ENCODE peak calls at places on chromosomes 7 and 10, in four cellular contexts. G, M, X and A are unnamed samples.

GRCh38 chr7:30226593-30227268 is 57.7 kb upstream of the ZNRF2 start:
- DNase-seq in G (no peak), M (no peak), X (peak; percentile 62), A (peak; percentile 39)

GRCh38 chr7:83930262-83930661 is 264.3 kb downstream of the SEMA3A start:
- DNase-seq in G (no peak), M (no peak), X (no peak), A (no peak)

GRCh38 chr7:107538001-107538400 is 25.7 kb downstream of the COG5 start:
- DNase-seq in G (no peak), M (no peak), X (no peak), A (no peak)

GRCh38 chr10:103278424-103278823 is 1.5 kb downstream of the INA start:
- DNase-seq in G (no peak), M (no peak), X (no peak), A (no peak)

GRCh38 chr7:43648725-43649406 is 66.0 kb downstream of the STK17A start:
- DNase-seq in G (no peak), M (no peak), X (no peak), A (no peak)

GRCh38 chr10:99966306-99966705 is 43.4 kb downstream of the DNMBP start:
- DNase-seq in G (no peak), M (no peak), X (no peak), A (no peak)

GRCh38 chr10:72567884-72568283 is 58.0 kb downstream of the MICU1 start:
- DNase-seq in G (no peak), M (no peak), X (peak; percentile 40), A (no peak)

GRCh38 chr10:64648915-64649314 is 1127.7 kb downstream of the REEP3 start:
- DNase-seq in G (no peak), M (no peak), X (peak; percentile 49), A (no peak)

GRCh38 chr7:151816562-151817314 is 60.2 kb downstream of the PRKAG2 start:
- DNase-seq in G (no peak), M (peak; percentile 15), X (no peak), A (no peak)

GRCh38 chr7:13980474-13980873 is 9.0 kb downstream of the ETV1 start:
- DNase-seq in G (no peak), M (no peak), X (no peak), A (no peak)